ENCODE peak calls at places on chromosomes 4 and X, in eight cellular contexts. One of them, this sample, is unnamed.

GRCh38 chr4:148469938-148470337 is 27.7 kb upstream of the NR3C2 start:
- DNase-seq in iris pigment epithelial cell: no peak
- DNase-seq in fibroblast of lung: no peak
- DNase-seq in activated B cell treated with CpG ODN at 0.5 μM for 24 hours: no peak
- DNase-seq in fibroblast of pulmonary artery: no peak
- DNase-seq in ACHN: no peak
- DNase-seq in lung: no peak
- DNase-seq in AG09309: no peak
- DNase-seq in this sample: no peak

GRCh38 chr4:178689926-178690325 is 1247.7 kb upstream of the AGA start:
- DNase-seq in lung: no peak
- DNase-seq in iris pigment epithelial cell: no peak
- DNase-seq in ACHN: no peak
- DNase-seq in fibroblast of pulmonary artery: no peak
- DNase-seq in AG09309: no peak
- DNase-seq in fibroblast of lung: no peak
- DNase-seq in activated B cell treated with CpG ODN at 0.5 μM for 24 hours: no peak
- DNase-seq in this sample: no peak

GRCh38 chr4:189204616-189205015 is 736.1 kb upstream of the FRG1 start:
- DNase-seq in iris pigment epithelial cell: no peak
- DNase-seq in activated B cell treated with CpG ODN at 0.5 μM for 24 hours: no peak
- DNase-seq in fibroblast of pulmonary artery: no peak
- DNase-seq in fibroblast of lung: no peak
- DNase-seq in AG09309: no peak
- DNase-seq in lung: no peak
- DNase-seq in ACHN: no peak
- DNase-seq in this sample: peak

GRCh38 chr4:26377352-26378311 is 56.8 kb downstream of the RBPJ start:
- DNase-seq in fibroblast of lung: no peak
- DNase-seq in AG09309: no peak
- DNase-seq in fibroblast of pulmonary artery: no peak
- DNase-seq in iris pigment epithelial cell: no peak
- DNase-seq in ACHN: no peak
- DNase-seq in lung: no peak
- DNase-seq in activated B cell treated with CpG ODN at 0.5 μM for 24 hours: no peak
- DNase-seq in this sample: peak

GRCh38 chr4:53644607-53645006 is 53.3 kb upstream of the LNX1 start:
- DNase-seq in fibroblast of lung: no peak
- DNase-seq in iris pigment epithelial cell: no peak
- DNase-seq in activated B cell treated with CpG ODN at 0.5 μM for 24 hours: no peak
- DNase-seq in fibroblast of pulmonary artery: no peak
- DNase-seq in lung: peak
- DNase-seq in AG09309: no peak
- DNase-seq in ACHN: no peak
- DNase-seq in this sample: no peak

GRCh38 chr4:7366180-7366957 is 68.4 kb downstream of the PSAPL1 start:
- DNase-seq in fibroblast of pulmonary artery: no peak
- DNase-seq in activated B cell treated with CpG ODN at 0.5 μM for 24 hours: no peak
- DNase-seq in ACHN: no peak
- DNase-seq in fibroblast of lung: no peak
- DNase-seq in AG09309: no peak
- DNase-seq in iris pigment epithelial cell: no peak
- DNase-seq in lung: peak
- DNase-seq in this sample: no peak

GRCh38 chr4:146567396-146567795 is 45.7 kb upstream of the SLC10A7 start:
- DNase-seq in fibroblast of pulmonary artery: peak
- DNase-seq in lung: no peak
- DNase-seq in ACHN: no peak
- DNase-seq in activated B cell treated with CpG ODN at 0.5 μM for 24 hours: no peak
- DNase-seq in iris pigment epithelial cell: no peak
- DNase-seq in AG09309: no peak
- DNase-seq in fibroblast of lung: no peak
- DNase-seq in this sample: no peak

GRCh38 chrX:109347618-109348017 is 134.3 kb downstream of the GUCY2F start:
- DNase-seq in iris pigment epithelial cell: peak
- DNase-seq in lung: no peak
- DNase-seq in fibroblast of pulmonary artery: peak
- DNase-seq in ACHN: no peak
- DNase-seq in fibroblast of lung: peak
- DNase-seq in AG09309: no peak
- DNase-seq in activated B cell treated with CpG ODN at 0.5 μM for 24 hours: no peak
- DNase-seq in this sample: peak

GRCh38 chr4:39054497-39054896 is 7.5 kb upstream of the KLHL5 start:
- DNase-seq in iris pigment epithelial cell: peak
- DNase-seq in fibroblast of lung: no peak
- DNase-seq in lung: no peak
- DNase-seq in activated B cell treated with CpG ODN at 0.5 μM for 24 hours: no peak
- DNase-seq in ACHN: no peak
- DNase-seq in AG09309: no peak
- DNase-seq in fibroblast of pulmonary artery: no peak
- DNase-seq in this sample: no peak

GRCh38 chrX:24479924-24480722 is 15.0 kb downstream of the PDK3 start:
- DNase-seq in ACHN: no peak
- DNase-seq in activated B cell treated with CpG ODN at 0.5 μM for 24 hours: no peak
- DNase-seq in iris pigment epithelial cell: no peak
- DNase-seq in fibroblast of lung: peak
- DNase-seq in lung: peak
- DNase-seq in fibroblast of pulmonary artery: no peak
- DNase-seq in AG09309: no peak
- DNase-seq in this sample: no peak

GRCh38 chr4:187302456-187302855 is 578.8 kb upstream of the FAT1 start:
- DNase-seq in iris pigment epithelial cell: peak
- DNase-seq in ACHN: no peak
- DNase-seq in fibroblast of lung: peak
- DNase-seq in activated B cell treated with CpG ODN at 0.5 μM for 24 hours: no peak
- DNase-seq in AG09309: peak
- DNase-seq in fibroblast of pulmonary artery: peak
- DNase-seq in lung: no peak
- DNase-seq in this sample: peak

GRCh38 chr4:174117445-174117844 is 166.0 kb downstream of the FBXO8 start:
- DNase-seq in iris pigment epithelial cell: no peak
- DNase-seq in fibroblast of pulmonary artery: no peak
- DNase-seq in lung: no peak
- DNase-seq in activated B cell treated with CpG ODN at 0.5 μM for 24 hours: no peak
- DNase-seq in AG09309: no peak
- DNase-seq in ACHN: no peak
- DNase-seq in fibroblast of lung: no peak
- DNase-seq in this sample: no peak

GRCh38 chr4:101835121-101835904 is 44.8 kb downstream of the BANK1 start:
- DNase-seq in lung: peak
- DNase-seq in iris pigment epithelial cell: peak
- DNase-seq in ACHN: peak
- DNase-seq in activated B cell treated with CpG ODN at 0.5 μM for 24 hours: no peak
- DNase-seq in fibroblast of lung: peak
- DNase-seq in AG09309: peak
- DNase-seq in fibroblast of pulmonary artery: peak
- DNase-seq in this sample: peak

GRCh38 chrX:17769701-17770269 is 32.5 kb downstream of the SCML1 start:
- DNase-seq in AG09309: no peak
- DNase-seq in fibroblast of lung: no peak
- DNase-seq in fibroblast of pulmonary artery: no peak
- DNase-seq in ACHN: no peak
- DNase-seq in iris pigment epithelial cell: no peak
- DNase-seq in lung: no peak
- DNase-seq in activated B cell treated with CpG ODN at 0.5 μM for 24 hours: no peak
- DNase-seq in this sample: no peak

GRCh38 chrX:23884427-23885024 is 23.2 kb downstream of the APOO start:
- DNase-seq in fibroblast of pulmonary artery: no peak
- DNase-seq in ACHN: peak
- DNase-seq in iris pigment epithelial cell: peak
- DNase-seq in fibroblast of lung: no peak
- DNase-seq in lung: no peak
- DNase-seq in AG09309: no peak
- DNase-seq in activated B cell treated with CpG ODN at 0.5 μM for 24 hours: no peak
- DNase-seq in this sample: no peak

GRCh38 chrX:153877571-153878261 is 8.3 kb downstream of the L1CAM start:
- DNase-seq in fibroblast of pulmonary artery: no peak
- DNase-seq in activated B cell treated with CpG ODN at 0.5 μM for 24 hours: no peak
- DNase-seq in lung: no peak
- DNase-seq in AG09309: no peak
- DNase-seq in iris pigment epithelial cell: no peak
- DNase-seq in ACHN: no peak
- DNase-seq in fibroblast of lung: no peak
- DNase-seq in this sample: no peak

GRCh38 chrX:112108145-112108544 is 25.6 kb upstream of the TRPC5 start:
- DNase-seq in fibroblast of pulmonary artery: no peak
- DNase-seq in iris pigment epithelial cell: no peak
- DNase-seq in ACHN: no peak
- DNase-seq in lung: no peak
- DNase-seq in activated B cell treated with CpG ODN at 0.5 μM for 24 hours: no peak
- DNase-seq in fibroblast of lung: no peak
- DNase-seq in AG09309: no peak
- DNase-seq in this sample: no peak

GRCh38 chr4:113042502-113042901 is 7.0 kb upstream of the ANK2 start:
- DNase-seq in AG09309: no peak
- DNase-seq in lung: no peak
- DNase-seq in iris pigment epithelial cell: no peak
- DNase-seq in ACHN: no peak
- DNase-seq in activated B cell treated with CpG ODN at 0.5 μM for 24 hours: no peak
- DNase-seq in fibroblast of lung: no peak
- DNase-seq in fibroblast of pulmonary artery: no peak
- DNase-seq in this sample: no peak

GRCh38 chr4:8915201-8916200 is 43.9 kb upstream of the HMX1 start:
- DNase-seq in iris pigment epithelial cell: no peak
- DNase-seq in lung: no peak
- DNase-seq in ACHN: no peak
- DNase-seq in AG09309: no peak
- DNase-seq in fibroblast of lung: no peak
- DNase-seq in fibroblast of pulmonary artery: no peak
- DNase-seq in activated B cell treated with CpG ODN at 0.5 μM for 24 hours: no peak
- DNase-seq in this sample: no peak

GRCh38 chr4:148834804-148835598 is 392.8 kb upstream of the NR3C2 start:
- DNase-seq in lung: peak
- DNase-seq in fibroblast of lung: peak
- DNase-seq in iris pigment epithelial cell: peak
- DNase-seq in activated B cell treated with CpG ODN at 0.5 μM for 24 hours: no peak
- DNase-seq in ACHN: no peak
- DNase-seq in fibroblast of pulmonary artery: peak
- DNase-seq in AG09309: no peak
- DNase-seq in this sample: no peak

GRCh38 chr4:85929926-85930325 is 429.9 kb downstream of the MAPK10 start:
- DNase-seq in fibroblast of lung: no peak
- DNase-seq in lung: peak
- DNase-seq in iris pigment epithelial cell: no peak
- DNase-seq in AG09309: no peak
- DNase-seq in fibroblast of pulmonary artery: no peak
- DNase-seq in activated B cell treated with CpG ODN at 0.5 μM for 24 hours: no peak
- DNase-seq in ACHN: peak
- DNase-seq in this sample: peak

GRCh38 chrX:57817302-57817701 is 93.0 kb downstream of the ZXDA start:
- DNase-seq in fibroblast of pulmonary artery: peak
- DNase-seq in fibroblast of lung: peak
- DNase-seq in lung: no peak
- DNase-seq in activated B cell treated with CpG ODN at 0.5 μM for 24 hours: no peak
- DNase-seq in ACHN: no peak
- DNase-seq in AG09309: no peak
- DNase-seq in iris pigment epithelial cell: peak
- DNase-seq in this sample: peak

GRCh38 chrX:17521871-17522693 is 147.1 kb downstream of the NHS start:
- DNase-seq in fibroblast of pulmonary artery: peak
- DNase-seq in activated B cell treated with CpG ODN at 0.5 μM for 24 hours: no peak
- DNase-seq in fibroblast of lung: peak
- DNase-seq in ACHN: peak
- DNase-seq in lung: no peak
- DNase-seq in iris pigment epithelial cell: peak
- DNase-seq in AG09309: no peak
- DNase-seq in this sample: peak

GRCh38 chr4:4866124-4866832 is 6.8 kb downstream of the MSX1 start:
- DNase-seq in fibroblast of lung: no peak
- DNase-seq in ACHN: no peak
- DNase-seq in fibroblast of pulmonary artery: no peak
- DNase-seq in AG09309: no peak
- DNase-seq in activated B cell treated with CpG ODN at 0.5 μM for 24 hours: no peak
- DNase-seq in iris pigment epithelial cell: no peak
- DNase-seq in lung: no peak
- DNase-seq in this sample: no peak

GRCh38 chrX:13248867-13249521 is 70.9 kb downstream of the ATXN3L start:
- DNase-seq in fibroblast of lung: no peak
- DNase-seq in AG09309: no peak
- DNase-seq in activated B cell treated with CpG ODN at 0.5 μM for 24 hours: no peak
- DNase-seq in iris pigment epithelial cell: no peak
- DNase-seq in fibroblast of pulmonary artery: no peak
- DNase-seq in ACHN: no peak
- DNase-seq in lung: no peak
- DNase-seq in this sample: no peak

GRCh38 chr4:627751-628150 is 2.4 kb downstream of the PDE6B start:
- DNase-seq in fibroblast of pulmonary artery: no peak
- DNase-seq in lung: no peak
- DNase-seq in activated B cell treated with CpG ODN at 0.5 μM for 24 hours: no peak
- DNase-seq in ACHN: no peak
- DNase-seq in fibroblast of lung: no peak
- DNase-seq in iris pigment epithelial cell: no peak
- DNase-seq in AG09309: no peak
- DNase-seq in this sample: no peak

GRCh38 chr4:127783026-127783769 is 1.1 kb downstream of the HSPA4L start:
- DNase-seq in AG09309: no peak
- DNase-seq in iris pigment epithelial cell: peak
- DNase-seq in ACHN: peak
- DNase-seq in lung: peak
- DNase-seq in fibroblast of pulmonary artery: peak
- DNase-seq in fibroblast of lung: peak
- DNase-seq in activated B cell treated with CpG ODN at 0.5 μM for 24 hours: no peak
- DNase-seq in this sample: peak

GRCh38 chrX:114583646-114584433 is at the start of gene HTR2C:
- DNase-seq in ACHN: no peak
- DNase-seq in fibroblast of lung: no peak
- DNase-seq in AG09309: no peak
- DNase-seq in activated B cell treated with CpG ODN at 0.5 μM for 24 hours: no peak
- DNase-seq in lung: no peak
- DNase-seq in fibroblast of pulmonary artery: no peak
- DNase-seq in iris pigment epithelial cell: no peak
- DNase-seq in this sample: peak

GRCh38 chrX:136953867-136954787 is 73.6 kb upstream of the RBMX start:
- DNase-seq in iris pigment epithelial cell: peak
- DNase-seq in activated B cell treated with CpG ODN at 0.5 μM for 24 hours: peak
- DNase-seq in lung: peak
- DNase-seq in AG09309: peak
- DNase-seq in fibroblast of lung: peak
- DNase-seq in ACHN: peak
- DNase-seq in fibroblast of pulmonary artery: peak
- DNase-seq in this sample: peak

GRCh38 chr4:108940086-108941033 is 177.5 kb upstream of the ETNPPL start:
- DNase-seq in fibroblast of lung: no peak
- DNase-seq in fibroblast of pulmonary artery: no peak
- DNase-seq in ACHN: no peak
- DNase-seq in lung: no peak
- DNase-seq in AG09309: no peak
- DNase-seq in activated B cell treated with CpG ODN at 0.5 μM for 24 hours: no peak
- DNase-seq in iris pigment epithelial cell: peak
- DNase-seq in this sample: peak

GRCh38 chr4:184476660-184477059 is 2.3 kb upstream of the IRF2 start:
- DNase-seq in iris pigment epithelial cell: no peak
- DNase-seq in fibroblast of lung: no peak
- DNase-seq in ACHN: no peak
- DNase-seq in activated B cell treated with CpG ODN at 0.5 μM for 24 hours: no peak
- DNase-seq in fibroblast of pulmonary artery: no peak
- DNase-seq in lung: no peak
- DNase-seq in AG09309: no peak
- DNase-seq in this sample: no peak